ENCODE peak calls at places on chromosomes 4 and X, in four cellular contexts. Z is GDM1, Y is iris pigment epithelial cell, H is NB4. T is an unnamed sample.

GRCh38 chr4:6307230-6307629 is 37.6 kb downstream of the WFS1 start:
- DNase-seq in H (no peak), Y (no peak), Z (no peak), T (no peak)

GRCh38 chr4:169677150-169677732 is 56.9 kb downstream of the CLCN3 start:
- DNase-seq in Z (no peak), Y (no peak), H (no peak), T (no peak)

GRCh38 chr4:153684182-153685073 is at the start of gene TLR2:
- DNase-seq in Z (no peak), Y (peak), H (peak), T (peak)

GRCh38 chr4:121656269-121656641 is 40.5 kb downstream of the ANXA5 start:
- DNase-seq in Z (peak), Y (peak), H (peak), T (peak)

GRCh38 chr4:87633239-87633638 is 16.8 kb upstream of the DMP1 start:
- DNase-seq in Y (peak), Z (no peak), H (no peak), T (peak)

GRCh38 chrX:17596051-17596450 is 141.2 kb upstream of the SCML1 start:
- DNase-seq in Y (no peak), Z (no peak), H (no peak), T (peak)

GRCh38 chr4:38123555-38123954 is 163.4 kb downstream of the PTTG2 start:
- DNase-seq in Z (no peak), Y (no peak), H (no peak), T (no peak)

GRCh38 chr4:147388016-147388415 is 92.9 kb upstream of the EDNRA start:
- DNase-seq in H (no peak), Y (peak), Z (no peak), T (peak)

GRCh38 chr4:105624530-105624929 is 72.1 kb downstream of the ARHGEF38 start:
- DNase-seq in H (no peak), Y (peak), Z (no peak), T (peak)

GRCh38 chr4:16627999-16628398 is 270.4 kb downstream of the LDB2 start:
- DNase-seq in H (no peak), Y (peak), Z (no peak), T (peak)

GRCh38 chr4:109703664-109704351 is 563 bp upstream of the CASP6 start:
- DNase-seq in H (peak), Y (peak), Z (no peak), T (no peak)

GRCh38 chr4:85968945-85969830 is 390.7 kb downstream of the MAPK10 start:
- DNase-seq in Y (peak), Z (peak), H (peak), T (peak)

GRCh38 chr4:31366041-31366440 is 645.9 kb downstream of the PCDH7 start:
- DNase-seq in Y (peak), Z (no peak), H (no peak), T (peak)

T was measured in fibroblast of mammary gland.